ENCODE peak calls at places on chromosomes 2 and 18, in ten cellular contexts. N is T-helper 1 cell; C is NAMALWA; M is anterior cingulate cortex; S is DMS 273 treated with DMSO at 0.1 percent for 48 hours; R is stimulated activated CD4-positive, alpha-beta T cell treated with anti-CD3 and anti-CD28 coated beads, TNF-alpha, amount 100 ng/mL, for 24 hours; E is NCI-H187 treated with DMSO at 0.1 percent for 48 hours; V is cardiac fibroblast; K is NCI-H2081 treated with DMSO at 0.1 percent for 48 hours; A is iris pigment epithelial cell. Y is an unnamed sample.

GRCh38 chr2:26394694-26395093 is 7.0 kb upstream of the DRC1 start:
- DNase-seq in K (no peak), S (no peak), V (no peak), A (no peak), C (no peak), R (no peak), E (no peak), N (no peak), M (no peak), Y (no peak)

GRCh38 chr2:9629222-9630000 is 1.4 kb downstream of the YWHAQ start:
- DNase-seq in E (no peak), A (peak), K (no peak), S (no peak), R (no peak), V (peak), C (no peak), N (no peak), M (no peak), Y (no peak)

GRCh38 chr2:198325359-198325758 is 521.0 kb downstream of the PLCL1 start:
- DNase-seq in A (no peak), N (no peak), M (no peak), R (no peak), V (no peak), S (no peak), C (no peak), K (no peak), E (no peak), Y (no peak)

GRCh38 chr2:145096582-145096981 is 576.7 kb upstream of the ZEB2 start:
- DNase-seq in V (peak), A (peak), N (no peak), S (no peak), K (no peak), R (no peak), M (no peak), E (no peak), C (no peak), Y (no peak)

GRCh38 chr2:96531872-96532505 is 4.6 kb upstream of the ARID5A start:
- DNase-seq in A (peak), E (peak), C (no peak), S (peak), M (peak), R (peak), K (peak), V (peak), N (peak), Y (peak)

GRCh38 chr2:156892449-156893335 is 364.8 kb upstream of the GALNT5 start:
- DNase-seq in E (no peak), S (peak), V (peak), R (no peak), A (peak), N (no peak), M (no peak), K (peak), C (peak), Y (no peak)

GRCh38 chr2:200218645-200219044 is 87.8 kb upstream of the SPATS2L start:
- DNase-seq in V (no peak), C (no peak), A (no peak), M (no peak), S (no peak), K (no peak), N (no peak), E (no peak), R (no peak), Y (no peak)

GRCh38 chr2:153360239-153360638 is 118.3 kb downstream of the RPRM start:
- DNase-seq in A (no peak), R (no peak), S (no peak), C (no peak), N (no peak), E (no peak), K (no peak), V (no peak), M (no peak), Y (no peak)

GRCh38 chr2:89831686-89832498 is 1140.4 kb downstream of the RPIA start:
- DNase-seq in E (no peak), R (no peak), S (no peak), V (no peak), A (no peak), N (no peak), C (no peak), K (no peak), M (no peak), Y (no peak)

GRCh38 chr18:42635378-42636048 is 480.0 kb downstream of the RIT2 start:
- DNase-seq in N (no peak), A (no peak), C (peak), E (no peak), R (no peak), S (no peak), K (no peak), M (no peak), V (peak), Y (no peak)

GRCh38 chr2:216553093-216553478 is 54.4 kb downstream of the RPL37A start:
- DNase-seq in V (no peak), C (no peak), A (peak), S (no peak), K (no peak), R (no peak), E (no peak), N (no peak), M (no peak), Y (no peak)

GRCh38 chr18:65235966-65236634 is 514.7 kb upstream of the CDH7 start:
- DNase-seq in R (no peak), S (peak), E (peak), N (no peak), V (no peak), C (no peak), M (no peak), A (peak), K (no peak), Y (no peak)

GRCh38 chr18:22434973-22435608 is 17.4 kb upstream of the CTAGE1 start:
- DNase-seq in E (no peak), M (no peak), A (peak), C (no peak), R (no peak), V (peak), S (no peak), N (no peak), K (no peak), Y (no peak)

GRCh38 chr2:26269571-26270170 is 24.9 kb downstream of the HADHB start:
- DNase-seq in C (peak), R (no peak), K (no peak), N (no peak), S (no peak), A (no peak), V (no peak), M (no peak), E (no peak), Y (no peak)

GRCh38 chr2:33136056-33136455 is 189.3 kb downstream of the LTBP1 start:
- DNase-seq in N (no peak), K (no peak), C (no peak), V (peak), A (no peak), R (no peak), M (no peak), S (no peak), E (no peak), Y (no peak)

GRCh38 chr2:80205498-80205897 is 99.1 kb downstream of the LRRTM1 start:
- DNase-seq in E (no peak), S (no peak), A (no peak), M (no peak), K (no peak), V (no peak), C (no peak), R (no peak), N (no peak), Y (no peak)

GRCh38 chr2:237674731-237675276 is 47.4 kb downstream of the LRRFIP1 start:
- DNase-seq in A (peak), E (no peak), N (peak), C (peak), R (peak), V (peak), K (no peak), M (peak), S (no peak), Y (peak)

GRCh38 chr2:188647671-188648070 is 326.5 kb upstream of the COL3A1 start:
- DNase-seq in K (no peak), E (no peak), M (no peak), A (no peak), N (no peak), S (no peak), V (no peak), C (no peak), R (no peak), Y (no peak)

GRCh38 chr18:79402977-79403722 is 7.4 kb downstream of the NFATC1 start:
- DNase-seq in R (no peak), V (peak), M (peak), N (no peak), S (no peak), E (no peak), C (no peak), A (no peak), K (no peak), Y (no peak)

GRCh38 chr2:233638836-233639235 is 2.6 kb downstream of the UGT1A10 start:
- DNase-seq in E (no peak), M (no peak), K (no peak), A (no peak), S (no peak), V (no peak), C (no peak), R (no peak), N (no peak), Y (no peak)

GRCh38 chr2:54657664-54658083 is 65.8 kb upstream of the EML6 start:
- DNase-seq in M (no peak), A (peak), K (no peak), R (no peak), S (no peak), V (peak), C (peak), E (no peak), N (no peak), Y (no peak)

GRCh38 chr2:237435844-237436590 is 22.1 kb upstream of the COL6A3 start:
- DNase-seq in N (no peak), M (no peak), V (peak), R (no peak), S (no peak), C (no peak), A (peak), K (no peak), E (no peak), Y (no peak)

GRCh38 chr2:36322108-36322507 is 33.5 kb upstream of the CRIM1 start:
- DNase-seq in C (no peak), N (no peak), M (no peak), R (no peak), K (no peak), E (no peak), V (peak), S (no peak), A (peak), Y (no peak)